ENCODE peak calls at places on chromosome 9, in seven cellular contexts. R is hepatocyte, Z is upper lobe of left lung, I is BE2C, Y is adrenal gland, G is mammary epithelial cell, V is endodermal cell. U is an unnamed sample. For H3K27me3, the result is how much of the 10 kb centered on the place peaks cover.

GRCh38 chr9:108053555-108054061 is 564.0 kb upstream of the KLF4 start:
- DNase-seq in R (peak), Z (peak), I (peak), Y (peak), G (peak), V (no peak), U (peak)

GRCh38 chr9:74681901-74682300 is 184.8 kb downstream of the RORB start:
- DNase-seq in R (peak), Z (no peak), I (no peak), Y (peak), G (no peak), V (no peak), U (peak)

GRCh38 chr9:136303825-136304416 is at the start of gene CCDC187:
- DNase-seq in R (no peak), Z (no peak), I (no peak), Y (no peak), G (no peak), V (peak), U (no peak)

GRCh38 chr9:113590991-113591898 is 127.7 kb downstream of the RGS3 start:
- DNase-seq in R (peak), Z (peak), I (peak), Y (peak), G (peak), V (peak), U (peak)

GRCh38 chr9:79176298-79176697 is 395.5 kb upstream of the TLE4 start:
- DNase-seq in R (no peak), Z (no peak), I (no peak), Y (no peak), G (no peak), V (no peak), U (no peak)

GRCh38 chr9:126752376-126752775 is 52.5 kb upstream of the ZBTB43 start:
- DNase-seq in R (peak), Z (no peak), I (no peak), Y (no peak), G (peak), V (peak), U (no peak)

GRCh38 chr9:107639426-107639825 is 149.9 kb upstream of the KLF4 start:
- DNase-seq in R (no peak), Z (no peak), I (no peak), Y (no peak), G (no peak), V (no peak), U (no peak)

GRCh38 chr9:81964216-81965171 is 21.2 kb downstream of the SPATA31D3 start:
- DNase-seq in R (no peak), Z (no peak), I (no peak), Y (no peak), G (no peak), V (no peak), U (no peak)

GRCh38 chr9:130729145-130729544 is 35.6 kb downstream of the EXOSC2 start:
- DNase-seq in R (no peak), Z (no peak), I (no peak), Y (no peak), G (no peak), V (no peak), U (no peak)

GRCh38 chr9:130731355-130731754 is 37.8 kb downstream of the EXOSC2 start:
- DNase-seq in R (no peak), Z (no peak), I (no peak), Y (no peak), G (no peak), V (no peak), U (no peak)

GRCh38 chr9:130728721-130729120 is 35.1 kb downstream of the EXOSC2 start:
- DNase-seq in R (no peak), Z (no peak), I (no peak), Y (no peak), G (peak), V (peak), U (no peak)

GRCh38 chr9:130732793-130733221 is 39.2 kb downstream of the EXOSC2 start:
- DNase-seq in R (no peak), Z (peak), I (no peak), Y (no peak), G (no peak), V (no peak), U (no peak)

DNA sequence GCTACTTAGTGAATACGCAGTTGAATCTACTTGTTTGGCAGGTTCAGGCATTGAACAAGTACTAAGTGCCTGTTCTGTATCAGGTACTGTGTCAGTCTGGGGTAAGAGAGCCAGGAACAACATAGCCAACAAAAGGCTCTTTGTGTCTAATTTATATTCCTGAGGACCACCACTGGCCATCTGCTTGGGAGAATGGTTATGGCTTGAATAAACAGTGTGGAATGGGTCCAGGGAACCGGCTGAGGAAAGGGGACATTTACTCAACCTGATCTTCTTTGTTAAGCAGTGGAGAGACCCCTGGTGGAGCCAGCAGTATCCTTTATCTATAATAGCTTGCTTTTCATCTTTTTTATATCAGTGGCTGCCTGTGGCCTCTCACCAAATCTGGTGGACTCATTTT is 38.6 kb downstream of the EXOSC2 start:
- DNase-seq in R (no peak), Z (no peak), I (no peak), Y (no peak), G (peak), V (peak), U (no peak)
- H3K4me3 ChIP-seq in R (no peak), Z (no peak), I (no peak), Y (no peak), G (no peak), V (no peak), U (no peak)

GRCh38 chr9:83233647-83234046 is 170.7 kb upstream of the RASEF start:
- DNase-seq in R (no peak), Z (no peak), I (no peak), Y (no peak), G (no peak), V (no peak), U (no peak)

GRCh38 chr9:83236029-83236696 is 173.2 kb upstream of the RASEF start:
- DNase-seq in R (no peak), Z (no peak), I (no peak), Y (no peak), G (no peak), V (no peak), U (no peak)

GRCh38 chr9:83235524-83235923 is 172.6 kb upstream of the RASEF start:
- DNase-seq in R (no peak), Z (no peak), I (no peak), Y (no peak), G (no peak), V (no peak), U (no peak)

GRCh38 chr9:83234541-83234940 is 171.6 kb upstream of the RASEF start:
- DNase-seq in R (no peak), Z (no peak), I (no peak), Y (peak), G (no peak), V (no peak), U (no peak)

GRCh38 chr9:83231039-83231438 is 168.1 kb upstream of the RASEF start:
- DNase-seq in R (peak), Z (no peak), I (no peak), Y (no peak), G (no peak), V (no peak), U (peak)
- TF ChIP-seq CTCF in R (peak), Z (no peak), I (peak), Y (no peak), G (peak), V (peak), U (no peak)

DNA sequence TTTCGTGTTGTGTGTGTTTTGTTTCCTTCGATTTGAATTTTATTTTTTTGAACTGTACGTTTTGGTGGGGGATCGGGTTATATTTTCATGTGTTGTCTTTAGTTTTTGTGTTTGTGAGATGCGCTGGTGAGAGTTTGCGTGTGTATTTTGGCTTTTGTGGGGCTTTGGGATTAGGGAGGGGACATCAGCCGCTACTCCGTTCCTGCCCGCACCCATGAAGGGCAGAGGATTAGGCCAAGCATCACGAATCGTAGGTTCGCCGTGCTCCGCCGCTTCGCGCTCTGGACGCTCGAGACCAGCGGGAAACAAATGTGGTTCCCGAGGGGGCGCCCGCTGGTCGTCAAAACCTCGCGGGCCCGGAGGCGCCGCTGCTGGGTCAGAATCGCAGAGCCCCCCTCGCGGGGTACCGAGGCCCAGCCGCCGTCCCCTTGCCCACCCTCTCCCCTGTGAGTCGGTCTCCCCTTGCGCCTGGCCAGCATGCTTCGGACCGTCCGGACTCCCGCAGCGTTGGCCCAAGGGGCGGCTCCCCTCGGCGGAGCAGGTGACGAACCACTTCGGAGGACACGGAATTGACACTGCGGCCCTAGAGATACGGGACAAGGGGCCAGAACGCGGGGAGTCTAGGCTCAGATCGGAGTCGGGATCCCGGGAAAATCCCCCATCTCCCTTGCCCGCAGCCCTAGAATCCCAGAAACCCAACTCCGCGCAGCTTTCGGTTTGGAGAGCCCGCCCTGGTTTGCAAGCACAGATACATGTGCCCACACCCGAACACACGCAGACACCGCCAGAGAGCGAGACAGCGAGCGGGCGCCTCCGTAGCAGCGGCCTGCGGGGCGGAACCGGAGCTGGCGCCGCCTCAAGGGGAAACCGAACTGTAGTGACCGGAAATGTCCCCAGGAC is 2.4 kb upstream of the PAX5 start:
- DNase-seq in R (peak), Z (peak), I (peak), Y (peak), G (no peak), V (peak), U (peak)
- H3K27me3 ChIP-seq in R (half or more), Z (under half), I (under half), Y (half or more), G (half or more), V (half or more), U (under half)

DNA sequence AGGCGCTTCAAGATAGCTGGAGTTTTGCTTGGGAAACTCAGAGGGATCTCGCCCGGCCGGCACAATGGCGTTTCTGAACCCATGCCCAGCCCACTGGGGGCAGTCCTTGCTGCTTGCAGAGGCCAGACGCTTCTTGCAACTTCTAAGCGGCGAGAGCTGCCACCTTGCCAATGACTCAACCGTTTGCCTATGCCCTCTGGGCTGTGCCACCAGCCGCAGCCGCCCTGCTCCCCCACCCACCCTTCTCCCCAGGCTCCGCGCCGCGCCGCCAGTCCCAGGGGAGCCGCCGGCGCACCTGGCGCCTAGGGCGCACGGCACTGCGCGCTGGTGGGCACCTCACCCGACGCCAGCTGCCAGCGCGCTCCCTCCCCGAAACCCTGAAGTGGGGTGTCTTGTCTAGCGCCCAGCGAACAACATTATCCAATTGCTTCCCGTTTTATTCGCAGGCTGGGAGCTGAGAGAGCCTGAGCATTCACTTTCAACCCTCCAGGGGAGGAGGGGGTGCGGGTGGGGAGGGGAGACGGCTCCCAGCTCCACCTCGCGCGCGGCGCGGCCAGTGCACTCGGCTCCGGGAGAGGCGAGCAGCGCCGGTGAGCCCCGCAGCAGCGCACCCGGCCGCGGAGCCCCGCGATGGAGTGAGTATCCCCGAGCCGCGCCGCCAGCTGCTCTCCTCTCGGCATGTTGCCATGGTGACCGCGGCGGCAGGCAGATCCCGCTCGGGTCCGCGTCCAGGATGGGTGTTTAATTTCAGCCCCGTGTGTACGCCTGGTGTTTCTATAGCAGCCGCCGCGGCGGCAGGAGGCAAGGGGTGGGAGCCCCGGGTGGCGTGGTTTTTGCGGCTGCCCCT is 139.5 kb upstream of the PALM2AKAP2 start:
- DNase-seq in R (peak), Z (peak), I (peak), Y (peak), G (peak), V (peak), U (no peak)
- H3K4me3 ChIP-seq in R (peak), Z (peak), I (peak), Y (no peak), G (peak), V (peak), U (no peak)

GRCh38 chr9:128124873-128125574 is 2.5 kb downstream of the PTGES2 start:
- DNase-seq in R (peak), Z (peak), I (peak), Y (peak), G (peak), V (peak), U (no peak)
- TF ChIP-seq CTCF in R (peak), Z (peak), I (peak), Y (peak), G (peak), V (peak), U (peak)

DNA sequence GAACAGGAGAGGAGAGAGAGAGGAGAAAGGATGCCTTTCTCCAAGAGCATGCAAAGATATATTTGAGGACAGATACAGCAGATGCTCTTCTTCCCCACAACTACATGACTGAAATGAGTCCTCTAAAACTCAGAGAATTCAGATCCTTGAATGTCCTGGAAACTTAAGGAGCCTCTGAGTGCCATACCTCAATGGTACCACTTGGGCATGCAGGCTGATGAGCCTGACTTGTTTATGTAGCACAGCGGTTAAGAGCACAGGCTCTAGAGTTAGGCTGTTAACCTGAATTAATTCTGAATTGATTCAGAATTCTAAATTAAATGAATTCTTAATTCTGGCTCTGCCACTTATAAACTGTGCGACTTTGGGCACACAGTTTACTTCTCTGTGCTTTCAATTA is 5.7 kb downstream of the PLPPR1 start:
- DNase-seq in R (no peak), Z (no peak), I (no peak), Y (no peak), G (no peak), V (no peak), U (no peak)
- H3K27me3 ChIP-seq in R (half or more), Z (under half), I (under half), Y (under half), G (under half), V (under half), U (under half)

GRCh38 chr9:88992556-88992955 is 1.3 kb downstream of the S1PR3 start:
- DNase-seq in R (no peak), Z (no peak), I (no peak), Y (no peak), G (no peak), V (peak), U (no peak)
- H3K4me3 ChIP-seq in R (peak), Z (peak), I (no peak), Y (peak), G (peak), V (peak), U (no peak)

GRCh38 chr9:6669881-6670280 is 24.4 kb upstream of the GLDC start:
- DNase-seq in R (no peak), Z (no peak), I (no peak), Y (no peak), G (no peak), V (no peak), U (no peak)

GRCh38 chr9:6664204-6664683 is 18.7 kb upstream of the GLDC start:
- DNase-seq in R (no peak), Z (no peak), I (no peak), Y (no peak), G (no peak), V (no peak), U (no peak)

GRCh38 chr9:6667080-6667479 is 21.6 kb upstream of the GLDC start:
- DNase-seq in R (no peak), Z (no peak), I (no peak), Y (no peak), G (no peak), V (no peak), U (no peak)

GRCh38 chr9:6671416-6671815 is 25.9 kb upstream of the GLDC start:
- DNase-seq in R (no peak), Z (no peak), I (no peak), Y (no peak), G (peak), V (no peak), U (no peak)

DNA sequence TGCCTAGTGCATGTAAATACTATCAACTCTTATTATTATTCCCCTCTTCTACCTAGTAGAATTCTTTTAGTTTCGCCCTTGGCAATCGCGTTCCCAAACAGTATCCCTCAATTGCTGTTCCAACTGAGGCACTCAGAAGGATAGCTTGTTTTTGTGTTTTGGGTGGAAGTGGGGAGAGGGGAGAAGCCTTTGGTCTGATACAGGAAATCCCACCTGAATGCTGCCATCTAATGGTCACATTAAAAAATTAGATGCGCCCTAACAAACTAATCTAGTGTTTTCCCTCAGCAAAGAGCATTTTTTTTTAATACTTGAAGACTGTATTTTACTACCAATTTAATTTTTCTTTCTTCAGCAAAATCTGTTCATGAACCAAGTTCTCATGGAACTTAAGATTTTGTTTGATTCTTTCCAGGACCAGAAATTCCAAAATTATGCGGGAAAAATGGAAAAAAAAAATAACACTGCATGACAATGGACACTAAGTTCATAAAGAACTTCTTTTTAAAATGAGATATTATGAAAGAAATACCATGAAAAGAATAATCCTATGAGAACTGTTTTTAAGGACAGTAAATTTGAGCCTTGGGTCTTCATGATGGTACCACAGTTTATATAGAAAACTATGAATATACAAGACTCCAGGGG is 22.2 kb upstream of the GLDC start:
- DNase-seq in R (peak), Z (no peak), I (peak), Y (no peak), G (no peak), V (peak), U (no peak)
- TF ChIP-seq CTCF in R (peak), Z (peak), I (peak), Y (peak), G (peak), V (peak), U (peak)

DNA sequence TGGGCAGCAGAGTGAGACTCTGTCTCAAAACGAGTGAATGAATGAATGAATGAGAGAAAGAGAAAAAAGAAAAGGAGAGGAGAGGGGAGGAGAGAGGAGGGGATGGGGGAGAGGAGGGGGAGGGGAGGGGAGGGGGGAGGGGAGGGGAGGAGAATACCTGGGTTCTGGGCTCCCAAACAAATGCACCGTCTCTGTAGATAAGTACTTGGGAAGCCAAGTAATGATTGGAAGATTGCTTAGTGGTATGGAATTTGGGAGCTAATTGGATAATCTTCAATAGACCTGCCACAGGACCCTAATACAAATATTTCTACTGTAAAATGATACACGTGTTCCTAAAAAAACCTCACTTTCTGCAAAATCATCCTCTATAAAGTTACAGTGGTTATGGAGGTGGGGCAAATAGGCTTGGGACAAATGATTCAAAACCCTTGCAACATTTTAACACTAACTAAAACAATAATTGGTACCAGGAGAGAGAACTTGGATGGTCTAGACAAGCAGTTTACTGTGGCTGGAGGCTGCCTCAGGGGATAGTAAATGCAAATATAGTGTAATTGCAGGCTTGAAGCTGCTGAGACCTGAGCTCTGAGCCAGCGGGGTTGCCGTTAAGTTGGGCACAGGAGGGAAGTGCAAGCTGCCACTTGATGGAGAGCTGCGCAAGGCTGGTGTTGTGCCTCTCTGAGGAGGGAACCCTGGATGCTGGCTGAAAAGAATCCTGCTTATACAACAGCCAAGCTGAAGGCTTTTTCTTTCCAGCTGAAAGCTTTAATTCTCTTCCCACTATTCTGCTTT is 3.5 kb downstream of the HEMGN start:
- DNase-seq in R (no peak), Z (no peak), I (no peak), Y (no peak), G (no peak), V (peak), U (no peak)
- H3K27me3 ChIP-seq in R (half or more), Z (under half), I (half or more), Y (under half), G (under half), V (half or more), U (under half)

GRCh38 chr9:101705135-101705661 is 33.2 kb downstream of the GRIN3A start:
- DNase-seq in R (peak), Z (peak), I (peak), Y (no peak), G (peak), V (peak), U (peak)
- H3K4me3 ChIP-seq in R (no peak), Z (no peak), I (no peak), Y (no peak), G (no peak), V (no peak), U (peak)